ENCODE peak calls at places on chromosomes 3 and 15, in seven cellular contexts. L is iPS-NIHi11, M is GM20000, J is GM12865, A is kidney epithelial cell, Y is Ammon's horn, H is substantia nigra. W is an unnamed sample.

GRCh38 chr3:61594978-61595687 is 33.8 kb downstream of the PTPRG start:
- DNase-seq in L (no peak), M (no peak), J (no peak), A (no peak), Y (no peak), H (no peak), W (no peak)

GRCh38 chr15:89436560-89437311 is 59.6 kb downstream of the RHCG start:
- DNase-seq in L (no peak), M (no peak), J (no peak), A (no peak), Y (no peak), H (no peak), W (no peak)

GRCh38 chr15:67109141-67110034 is 44.0 kb downstream of the SMAD3 start:
- DNase-seq in L (no peak), M (peak), J (peak), A (peak), Y (no peak), H (peak), W (no peak)

GRCh38 chr3:72036899-72037298 is 252.0 kb upstream of the PROK2 start:
- DNase-seq in L (no peak), M (no peak), J (no peak), A (no peak), Y (no peak), H (no peak), W (no peak)

GRCh38 chr3:197956626-197956988 is 3.4 kb upstream of the LMLN start:
- DNase-seq in L (no peak), M (no peak), J (no peak), A (no peak), Y (no peak), H (no peak), W (no peak)

GRCh38 chr3:11288021-11288491 is 15.9 kb downstream of the ATG7 start:
- DNase-seq in L (no peak), M (no peak), J (no peak), A (no peak), Y (no peak), H (no peak), W (no peak)

GRCh38 chr15:90362936-90363212 is 10.8 kb downstream of the ZNF774 start:
- DNase-seq in L (no peak), M (no peak), J (no peak), A (peak), Y (peak), H (no peak), W (no peak)

GRCh38 chr3:129461022-129461421 is 21.0 kb downstream of the IFT122 start:
- DNase-seq in L (no peak), M (no peak), J (peak), A (no peak), Y (no peak), H (no peak), W (no peak)